ENCODE peak calls at places on chromosomes 3 and 15, in seven cellular contexts. B is GM12878, H is Panc1, K is HepG2, Y is HCT116, J is K562, S is SK-N-SH. R is an unnamed sample.

GRCh38 chr3:71991051-71991450 is 206.1 kb upstream of the PROK2 start:
- DNase-seq in B (no peak), H (no peak), K (no peak), Y (no peak), J (no peak), S (no peak), R (no peak)

GRCh38 chr3:175422744-175423143 is 563.6 kb downstream of the NAALADL2 start:
- DNase-seq in B (no peak), H (no peak), K (no peak), Y (no peak), J (no peak), S (no peak), R (no peak)

GRCh38 chr15:71699977-71700376 is 110.4 kb upstream of the NR2E3 start:
- DNase-seq in B (no peak), H (no peak), K (no peak), Y (no peak), J (no peak), S (no peak), R (no peak)

GRCh38 chr15:49984436-49984835 is 134.6 kb downstream of the ATP8B4 start:
- DNase-seq in B (no peak), H (no peak), K (no peak), Y (no peak), J (no peak), S (no peak), R (no peak)

GRCh38 chr3:136740351-136740957 is 11.7 kb downstream of the STAG1 start:
- DNase-seq in B (no peak), H (no peak), K (no peak), Y (no peak), J (no peak), S (no peak), R (no peak)

GRCh38 chr3:48598323-48599076 is 3.4 kb upstream of the COL7A1 start:
- DNase-seq in B (no peak), H (no peak), K (no peak), Y (no peak), J (no peak), S (no peak), R (no peak)

GRCh38 chr3:104460477-104461406 is 906.0 kb upstream of the ALCAM start:
- DNase-seq in B (peak; percentile 8), H (no peak), K (no peak), Y (peak; percentile 35), J (no peak), S (no peak), R (peak; percentile 13)

GRCh38 chr15:78007965-78008886 is 69.3 kb downstream of the TBC1D2B start:
- DNase-seq in B (no peak), H (no peak), K (no peak), Y (no peak), J (no peak), S (no peak), R (no peak)

GRCh38 chr15:101313041-101313761 is 18.2 kb upstream of the SNRPA1 start:
- DNase-seq in B (no peak), H (no peak), K (no peak), Y (no peak), J (no peak), S (no peak), R (no peak)

DNA sequence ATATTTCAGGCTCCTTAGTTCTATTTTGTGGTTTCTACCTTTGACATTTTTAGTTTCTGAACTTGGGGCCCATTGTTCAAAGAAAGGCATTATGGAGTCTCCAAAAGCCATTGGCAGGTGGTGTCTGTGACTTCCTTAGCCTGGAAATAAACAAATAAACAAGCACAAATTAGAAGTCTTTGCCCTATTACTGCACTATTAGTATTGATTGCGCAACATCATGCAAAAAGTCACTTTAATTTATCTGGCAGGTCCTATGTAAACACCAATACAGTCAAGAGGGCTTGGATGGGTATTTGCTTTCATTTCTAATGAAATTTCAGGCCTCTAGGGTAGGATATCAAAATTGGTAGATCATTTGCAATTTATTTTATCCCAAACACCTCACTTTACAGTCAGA is 85.6 kb downstream of the LPP start:
- DNase-seq in B (no peak), H (no peak), K (no peak), Y (no peak), J (no peak), S (no peak), R (no peak)
- TF ChIP-seq SIN3A in B (no peak), H (no peak), K (no peak), Y (no peak), J (no peak), S (no peak), R (no peak)

GRCh38 chr3:124896824-124897526 is 9.8 kb upstream of the ITGB5 start:
- DNase-seq in B (no peak), H (no peak), K (no peak), Y (no peak), J (no peak), S (no peak), R (no peak)

GRCh38 chr3:124895756-124896155 is 8.6 kb upstream of the ITGB5 start:
- DNase-seq in B (no peak), H (no peak), K (no peak), Y (no peak), J (no peak), S (no peak), R (no peak)

GRCh38 chr3:124890573-124891190 is 3.5 kb upstream of the ITGB5 start:
- DNase-seq in B (no peak), H (no peak), K (no peak), Y (no peak), J (no peak), S (no peak), R (no peak)

GRCh38 chr3:124888482-124889441 is 1.6 kb upstream of the ITGB5 start:
- DNase-seq in B (no peak), H (no peak), K (no peak), Y (no peak), J (no peak), S (no peak), R (no peak)

DNA sequence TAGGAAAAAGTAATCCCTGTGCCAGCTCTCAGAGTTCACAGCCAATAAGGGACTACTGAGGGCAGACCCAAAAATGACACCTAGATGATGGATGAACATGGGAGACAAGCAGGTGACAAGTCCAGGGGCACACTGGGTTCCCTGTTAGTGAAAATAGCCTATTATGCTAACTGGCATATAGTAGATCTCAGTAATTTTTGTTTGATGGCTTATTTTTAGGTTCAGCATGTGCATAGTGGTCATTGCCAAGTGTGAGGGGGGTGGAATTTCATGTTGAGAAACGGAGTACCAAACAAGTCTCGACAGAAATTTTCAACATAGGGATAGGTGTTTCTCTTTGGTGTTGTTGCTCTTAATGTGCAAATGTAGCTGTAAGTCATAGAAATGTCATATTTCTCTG is 6.4 kb upstream of the ITGB5 start:
- DNase-seq in B (no peak), H (no peak), K (no peak), Y (no peak), J (no peak), S (no peak), R (no peak)
- H3K27ac ChIP-seq in B (no peak overlapping the region), H (no peak overlapping the region), K (no peak overlapping the region), Y (no peak overlapping the region), J (no peak overlapping the region), S (no peak overlapping the region), R (no peak overlapping the region)

DNA sequence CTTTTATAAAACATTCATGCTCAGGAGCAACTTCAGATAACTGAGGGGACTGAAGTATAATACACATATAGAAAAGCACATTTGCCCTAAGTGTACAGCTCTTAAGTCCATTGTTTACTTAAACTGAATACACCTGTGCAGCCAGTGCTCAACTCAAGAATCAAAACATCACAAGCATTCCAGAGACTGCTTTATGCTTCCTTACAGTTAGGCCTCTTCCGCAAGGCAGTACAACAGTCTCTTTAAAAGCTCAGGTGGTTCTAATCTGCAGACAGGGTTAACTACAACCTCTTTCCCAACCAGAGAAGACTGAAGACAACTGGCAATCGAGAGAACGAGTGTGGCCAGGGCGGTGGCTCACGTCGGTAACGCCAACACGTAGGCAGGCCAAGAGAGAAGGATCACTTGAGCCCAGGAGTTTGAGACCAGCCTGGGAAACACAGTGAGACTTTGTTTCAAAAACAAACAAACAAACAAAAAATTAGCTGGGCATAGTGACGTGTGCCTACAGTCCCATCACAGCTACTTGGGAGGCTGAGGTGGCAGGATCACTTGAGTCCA is 16.9 kb downstream of the MCCC1 start:
- DNase-seq in B (no peak), H (no peak), K (no peak), Y (no peak), J (no peak), S (no peak), R (no peak)
- H3K36me3 ChIP-seq in B (peaks cover 6% of the 10 kb centered on the region), H (peaks cover 4% of the 10 kb centered on the region), K (peaks cover 45% of the 10 kb centered on the region), Y (peaks cover 3% of the 10 kb centered on the region), J (peaks cover 56% of the 10 kb centered on the region), S (peaks cover 16% of the 10 kb centered on the region), R (peaks cover 2% of the 10 kb centered on the region)

GRCh38 chr3:85571835-85572234 is 613.0 kb downstream of the CADM2 start:
- DNase-seq in B (no peak), H (no peak), K (peak; percentile 3), Y (no peak), J (no peak), S (no peak), R (no peak)
- TF ChIP-seq SIN3A in B (no peak), H (no peak), K (no peak), Y (no peak), J (no peak), S (no peak), R (no peak)

GRCh38 chr15:67152429-67152828 is 87.0 kb downstream of the SMAD3 start:
- DNase-seq in B (no peak), H (no peak), K (no peak), Y (no peak), J (no peak), S (no peak), R (no peak)
- H3K27ac ChIP-seq in B (no peak overlapping the region), H (peak overlapping the region; percentile 100), K (no peak overlapping the region), Y (no peak overlapping the region), J (no peak overlapping the region), S (peak overlapping the region; percentile 99), R (no peak overlapping the region)

GRCh38 chr3:55802816-55803215 is 315.7 kb upstream of the WNT5A start:
- DNase-seq in B (no peak), H (no peak), K (no peak), Y (no peak), J (no peak), S (no peak), R (no peak)

GRCh38 chr3:55805169-55805568 is 318.1 kb upstream of the WNT5A start:
- DNase-seq in B (no peak), H (no peak), K (no peak), Y (no peak), J (no peak), S (peak; percentile 51), R (no peak)

GRCh38 chr3:55812403-55813013 is 325.4 kb upstream of the WNT5A start:
- DNase-seq in B (no peak), H (no peak), K (no peak), Y (no peak), J (no peak), S (no peak), R (no peak)

GRCh38 chr3:55804170-55805095 is 317.3 kb upstream of the WNT5A start:
- DNase-seq in B (no peak), H (no peak), K (no peak), Y (no peak), J (no peak), S (no peak), R (no peak)

GRCh38 chr3:55807210-55807609 is 320.1 kb upstream of the WNT5A start:
- DNase-seq in B (no peak), H (no peak), K (no peak), Y (no peak), J (no peak), S (no peak), R (no peak)
- H3K36me3 ChIP-seq in B (no peaks in the 10 kb centered on the region), H (no peaks in the 10 kb centered on the region), K (no peaks in the 10 kb centered on the region), Y (no peaks in the 10 kb centered on the region), J (no peaks in the 10 kb centered on the region), S (no peaks in the 10 kb centered on the region), R (no peaks in the 10 kb centered on the region)

R was measured in H1.